ENCODE peak calls at places on chromosomes 2 and 18, in six cellular contexts. Z is naive thymus-derived CD8-positive, alpha-beta T cell; E is Ammon's horn; V is glomerular endothelial cell; T is aorta; U is BE2C. R is an unnamed sample.

GRCh38 chr18:78859686-78860085 is 119.9 kb upstream of the SALL3 start:
- DNase-seq in T (no peak), E (no peak), Z (no peak), U (no peak), V (no peak), R (no peak)

GRCh38 chr2:49938268-49938667 is 784.0 kb upstream of the FSHR start:
- DNase-seq in Z (no peak), E (no peak), T (no peak), U (no peak), V (no peak), R (no peak)

GRCh38 chr2:143844986-143845385 is 674.9 kb downstream of the ZEB2 start:
- DNase-seq in Z (no peak), E (peak; percentile 10), T (no peak), U (no peak), V (no peak), R (no peak)

GRCh38 chr18:11047156-11047555 is 102.2 kb downstream of the PIEZO2 start:
- DNase-seq in V (no peak), U (no peak), E (no peak), Z (no peak), T (no peak), R (no peak)

GRCh38 chr2:14632133-14632936 is at the start of gene LRATD1:
- DNase-seq in U (peak; percentile 92), V (no peak), Z (no peak), E (peak; percentile 91), T (peak; percentile 95), R (no peak)

GRCh38 chr18:3383381-3383915 is 66.5 kb upstream of the TGIF1 start:
- DNase-seq in U (no peak), E (no peak), V (no peak), T (no peak), Z (no peak), R (no peak)

GRCh38 chr2:232300894-232301387 is 77.6 kb upstream of the ALPP start:
- DNase-seq in V (peak; percentile 36), T (no peak), E (no peak), U (no peak), Z (no peak), R (no peak)

GRCh38 chr2:232689152-232689910 is 7.8 kb upstream of the GIGYF2 start:
- DNase-seq in T (no peak), E (peak; percentile 77), Z (no peak), V (no peak), U (peak; percentile 67), R (no peak)

GRCh38 chr2:120283649-120284048 is 31.0 kb downstream of the RALB start:
- DNase-seq in Z (no peak), V (no peak), T (no peak), U (no peak), E (no peak), R (no peak)

GRCh38 chr2:86333378-86333777 is 4.0 kb downstream of the REEP1 start:
- DNase-seq in Z (no peak), T (no peak), E (no peak), U (no peak), V (no peak), R (no peak)

GRCh38 chr18:25262920-25263319 is 89.0 kb downstream of the ZNF521 start:
- DNase-seq in Z (no peak), E (no peak), V (no peak), U (no peak), T (no peak), R (no peak)

GRCh38 chr2:154846842-154847241 is 148.3 kb downstream of the KCNJ3 start:
- DNase-seq in E (no peak), Z (no peak), U (no peak), T (no peak), V (no peak), R (no peak)

GRCh38 chr2:182077451-182078142 is 91.9 kb downstream of the PPP1R1C start:
- DNase-seq in V (peak; percentile 81), U (peak; percentile 34), Z (no peak), T (no peak), E (peak; percentile 83), R (no peak)

GRCh38 chr2:205563646-205564045 is 118.7 kb upstream of the NRP2 start:
- DNase-seq in U (peak; percentile 56), T (no peak), Z (no peak), E (no peak), V (no peak), R (no peak)